ENCODE peak calls at places on chromosome 9, in five cellular contexts. One of them, this sample, is unnamed.

GRCh38 chr9:84387821-84388220 is 47.3 kb upstream of the SLC28A3 start:
- DNase-seq in OCI-LY7: no peak
- DNase-seq in heart right ventricle: no peak
- DNase-seq in upper lobe of right lung: no peak
- DNase-seq in CD8-positive, alpha-beta T cell: no peak
- DNase-seq in this sample: no peak

GRCh38 chr9:135074354-135075233 is 12.9 kb upstream of the OLFM1 start:
- DNase-seq in OCI-LY7: no peak
- DNase-seq in heart right ventricle: no peak
- DNase-seq in upper lobe of right lung: peak
- DNase-seq in CD8-positive, alpha-beta T cell: no peak
- DNase-seq in this sample: no peak

GRCh38 chr9:86792136-86792535 is 155.2 kb downstream of the GAS1 start:
- DNase-seq in OCI-LY7: no peak
- DNase-seq in heart right ventricle: no peak
- DNase-seq in upper lobe of right lung: no peak
- DNase-seq in CD8-positive, alpha-beta T cell: no peak
- DNase-seq in this sample: no peak

GRCh38 chr9:131398204-131398603 is 4.3 kb downstream of the PRRC2B start:
- DNase-seq in OCI-LY7: peak
- DNase-seq in heart right ventricle: peak
- DNase-seq in upper lobe of right lung: no peak
- DNase-seq in CD8-positive, alpha-beta T cell: peak
- DNase-seq in this sample: peak

GRCh38 chr9:129100383-129101169 is 10.0 kb downstream of the CRAT start:
- DNase-seq in OCI-LY7: peak
- DNase-seq in heart right ventricle: no peak
- DNase-seq in upper lobe of right lung: no peak
- DNase-seq in CD8-positive, alpha-beta T cell: no peak
- DNase-seq in this sample: no peak

GRCh38 chr9:34254141-34254913 is 74.7 kb downstream of the KIF24 start:
- DNase-seq in OCI-LY7: no peak
- DNase-seq in heart right ventricle: no peak
- DNase-seq in upper lobe of right lung: no peak
- DNase-seq in CD8-positive, alpha-beta T cell: no peak
- DNase-seq in this sample: no peak

GRCh38 chr9:131100445-131100844 is 4.1 kb downstream of the AIF1L start:
- DNase-seq in OCI-LY7: no peak
- DNase-seq in heart right ventricle: no peak
- DNase-seq in upper lobe of right lung: no peak
- DNase-seq in CD8-positive, alpha-beta T cell: no peak
- DNase-seq in this sample: no peak

GRCh38 chr9:71515103-71515502 is 253.2 kb downstream of the CEMIP2 start:
- DNase-seq in OCI-LY7: no peak
- DNase-seq in heart right ventricle: no peak
- DNase-seq in upper lobe of right lung: no peak
- DNase-seq in CD8-positive, alpha-beta T cell: no peak
- DNase-seq in this sample: no peak

GRCh38 chr9:26264709-26265601 is 586.7 kb upstream of the TUSC1 start:
- DNase-seq in OCI-LY7: no peak
- DNase-seq in heart right ventricle: no peak
- DNase-seq in upper lobe of right lung: no peak
- DNase-seq in CD8-positive, alpha-beta T cell: no peak
- DNase-seq in this sample: no peak

GRCh38 chr9:109903515-109904138 is 123.6 kb downstream of the PALM2AKAP2 start:
- DNase-seq in OCI-LY7: peak
- DNase-seq in heart right ventricle: peak
- DNase-seq in upper lobe of right lung: no peak
- DNase-seq in CD8-positive, alpha-beta T cell: peak
- DNase-seq in this sample: peak

GRCh38 chr9:19230356-19231125 is at the start of gene DENND4C:
- DNase-seq in OCI-LY7: peak
- DNase-seq in heart right ventricle: peak
- DNase-seq in upper lobe of right lung: peak
- DNase-seq in CD8-positive, alpha-beta T cell: peak
- DNase-seq in this sample: peak

GRCh38 chr9:84932915-84933527 is 263.5 kb downstream of the NTRK2 start:
- DNase-seq in OCI-LY7: no peak
- DNase-seq in heart right ventricle: no peak
- DNase-seq in upper lobe of right lung: no peak
- DNase-seq in CD8-positive, alpha-beta T cell: no peak
- DNase-seq in this sample: no peak

GRCh38 chr9:107935931-107936330 is 446.4 kb upstream of the KLF4 start:
- DNase-seq in OCI-LY7: no peak
- DNase-seq in heart right ventricle: no peak
- DNase-seq in upper lobe of right lung: no peak
- DNase-seq in CD8-positive, alpha-beta T cell: no peak
- DNase-seq in this sample: peak

GRCh38 chr9:86783884-86784283 is 163.4 kb downstream of the GAS1 start:
- DNase-seq in OCI-LY7: no peak
- DNase-seq in heart right ventricle: no peak
- DNase-seq in upper lobe of right lung: no peak
- DNase-seq in CD8-positive, alpha-beta T cell: no peak
- DNase-seq in this sample: no peak

GRCh38 chr9:127561491-127562270 is 50.4 kb upstream of the STXBP1 start:
- DNase-seq in OCI-LY7: no peak
- DNase-seq in heart right ventricle: peak
- DNase-seq in upper lobe of right lung: peak
- DNase-seq in CD8-positive, alpha-beta T cell: no peak
- DNase-seq in this sample: peak

GRCh38 chr9:3769646-3770045 is 243.8 kb upstream of the RFX3 start:
- DNase-seq in OCI-LY7: no peak
- DNase-seq in heart right ventricle: no peak
- DNase-seq in upper lobe of right lung: no peak
- DNase-seq in CD8-positive, alpha-beta T cell: no peak
- DNase-seq in this sample: no peak

GRCh38 chr9:112858625-112859147 is 32.0 kb downstream of the SLC46A2 start:
- DNase-seq in OCI-LY7: peak
- DNase-seq in heart right ventricle: no peak
- DNase-seq in upper lobe of right lung: no peak
- DNase-seq in CD8-positive, alpha-beta T cell: no peak
- DNase-seq in this sample: no peak

GRCh38 chr9:123119566-123119965 is 86.1 kb downstream of the GPR21 start:
- DNase-seq in OCI-LY7: no peak
- DNase-seq in heart right ventricle: no peak
- DNase-seq in upper lobe of right lung: no peak
- DNase-seq in CD8-positive, alpha-beta T cell: no peak
- DNase-seq in this sample: no peak

GRCh38 chr9:63816742-63817621 is 1468.0 kb downstream of the FOXD4L5 start:
- DNase-seq in OCI-LY7: peak
- DNase-seq in heart right ventricle: peak
- DNase-seq in upper lobe of right lung: peak
- DNase-seq in CD8-positive, alpha-beta T cell: peak
- DNase-seq in this sample: peak

GRCh38 chr9:90421786-90422185 is 220.8 kb downstream of the DIRAS2 start:
- DNase-seq in OCI-LY7: no peak
- DNase-seq in heart right ventricle: no peak
- DNase-seq in upper lobe of right lung: no peak
- DNase-seq in CD8-positive, alpha-beta T cell: no peak
- DNase-seq in this sample: no peak

GRCh38 chr9:137477778-137478612 is 18.9 kb upstream of the NSMF start:
- DNase-seq in OCI-LY7: no peak
- DNase-seq in heart right ventricle: no peak
- DNase-seq in upper lobe of right lung: no peak
- DNase-seq in CD8-positive, alpha-beta T cell: no peak
- DNase-seq in this sample: no peak

GRCh38 chr9:91163773-91164471 is 197.8 kb downstream of the AUH start:
- DNase-seq in OCI-LY7: peak
- DNase-seq in heart right ventricle: no peak
- DNase-seq in upper lobe of right lung: no peak
- DNase-seq in CD8-positive, alpha-beta T cell: peak
- DNase-seq in this sample: no peak

GRCh38 chr9:127096208-127096607 is 26.2 kb downstream of the ANGPTL2 start:
- DNase-seq in OCI-LY7: no peak
- DNase-seq in heart right ventricle: no peak
- DNase-seq in upper lobe of right lung: no peak
- DNase-seq in CD8-positive, alpha-beta T cell: no peak
- DNase-seq in this sample: no peak

GRCh38 chr9:21626493-21626892 is 144.4 kb upstream of the IFNE start:
- DNase-seq in OCI-LY7: no peak
- DNase-seq in heart right ventricle: no peak
- DNase-seq in upper lobe of right lung: no peak
- DNase-seq in CD8-positive, alpha-beta T cell: no peak
- DNase-seq in this sample: no peak

GRCh38 chr9:75186767-75187380 is 98.6 kb downstream of the OSTF1 start:
- DNase-seq in OCI-LY7: peak
- DNase-seq in heart right ventricle: no peak
- DNase-seq in upper lobe of right lung: no peak
- DNase-seq in CD8-positive, alpha-beta T cell: no peak
- DNase-seq in this sample: no peak

GRCh38 chr9:123290764-123291163 is 22.4 kb upstream of the STRBP start:
- DNase-seq in OCI-LY7: no peak
- DNase-seq in heart right ventricle: no peak
- DNase-seq in upper lobe of right lung: no peak
- DNase-seq in CD8-positive, alpha-beta T cell: no peak
- DNase-seq in this sample: no peak

GRCh38 chr9:6715755-6716643 is 41.8 kb upstream of the KDM4C start:
- DNase-seq in OCI-LY7: no peak
- DNase-seq in heart right ventricle: peak
- DNase-seq in upper lobe of right lung: peak
- DNase-seq in CD8-positive, alpha-beta T cell: peak
- DNase-seq in this sample: peak

GRCh38 chr9:125966959-125967711 is 220.0 kb downstream of the PBX3 start:
- DNase-seq in OCI-LY7: no peak
- DNase-seq in heart right ventricle: no peak
- DNase-seq in upper lobe of right lung: no peak
- DNase-seq in CD8-positive, alpha-beta T cell: no peak
- DNase-seq in this sample: no peak

GRCh38 chr9:96612966-96613589 is 6.6 kb downstream of the CDC14B start:
- DNase-seq in OCI-LY7: no peak
- DNase-seq in heart right ventricle: no peak
- DNase-seq in upper lobe of right lung: no peak
- DNase-seq in CD8-positive, alpha-beta T cell: no peak
- DNase-seq in this sample: no peak

GRCh38 chr9:96612105-96612965 is 7.3 kb downstream of the CDC14B start:
- DNase-seq in OCI-LY7: no peak
- DNase-seq in heart right ventricle: peak
- DNase-seq in upper lobe of right lung: no peak
- DNase-seq in CD8-positive, alpha-beta T cell: no peak
- DNase-seq in this sample: peak

GRCh38 chr9:96609732-96610131 is 9.9 kb downstream of the CDC14B start:
- DNase-seq in OCI-LY7: no peak
- DNase-seq in heart right ventricle: no peak
- DNase-seq in upper lobe of right lung: no peak
- DNase-seq in CD8-positive, alpha-beta T cell: no peak
- DNase-seq in this sample: no peak

GRCh38 chr9:96607971-96608370 is 11.7 kb downstream of the CDC14B start:
- DNase-seq in OCI-LY7: no peak
- DNase-seq in heart right ventricle: no peak
- DNase-seq in upper lobe of right lung: no peak
- DNase-seq in CD8-positive, alpha-beta T cell: no peak
- DNase-seq in this sample: no peak

DNA sequence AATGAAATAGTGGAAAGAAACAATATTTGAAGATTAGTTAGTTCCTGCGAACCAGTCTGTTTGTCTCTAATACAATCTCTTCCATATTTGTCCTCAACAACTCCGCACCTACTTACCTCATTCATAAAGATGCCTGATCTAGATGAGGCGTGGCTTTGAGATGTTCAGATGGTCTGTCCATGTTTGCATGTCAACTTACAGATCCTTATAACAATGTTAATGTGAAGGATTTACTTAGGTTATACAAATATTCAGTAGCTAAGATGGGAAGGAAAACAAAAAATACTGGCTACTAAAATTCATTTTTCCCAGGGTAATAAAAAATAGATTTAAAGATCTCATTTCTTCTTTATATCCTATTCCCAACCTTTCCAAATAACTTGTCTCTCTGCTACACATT is 8.3 kb downstream of the CDC14B start:
- DNase-seq in OCI-LY7: no peak
- DNase-seq in heart right ventricle: no peak
- DNase-seq in upper lobe of right lung: no peak
- DNase-seq in CD8-positive, alpha-beta T cell: no peak
- DNase-seq in this sample: no peak
- H3K27ac ChIP-seq in OCI-LY7: no peak
- H3K27ac ChIP-seq in heart right ventricle: peak
- H3K27ac ChIP-seq in upper lobe of right lung: no peak
- H3K27ac ChIP-seq in CD8-positive, alpha-beta T cell: no peak
- H3K27ac ChIP-seq in this sample: peak

DNA sequence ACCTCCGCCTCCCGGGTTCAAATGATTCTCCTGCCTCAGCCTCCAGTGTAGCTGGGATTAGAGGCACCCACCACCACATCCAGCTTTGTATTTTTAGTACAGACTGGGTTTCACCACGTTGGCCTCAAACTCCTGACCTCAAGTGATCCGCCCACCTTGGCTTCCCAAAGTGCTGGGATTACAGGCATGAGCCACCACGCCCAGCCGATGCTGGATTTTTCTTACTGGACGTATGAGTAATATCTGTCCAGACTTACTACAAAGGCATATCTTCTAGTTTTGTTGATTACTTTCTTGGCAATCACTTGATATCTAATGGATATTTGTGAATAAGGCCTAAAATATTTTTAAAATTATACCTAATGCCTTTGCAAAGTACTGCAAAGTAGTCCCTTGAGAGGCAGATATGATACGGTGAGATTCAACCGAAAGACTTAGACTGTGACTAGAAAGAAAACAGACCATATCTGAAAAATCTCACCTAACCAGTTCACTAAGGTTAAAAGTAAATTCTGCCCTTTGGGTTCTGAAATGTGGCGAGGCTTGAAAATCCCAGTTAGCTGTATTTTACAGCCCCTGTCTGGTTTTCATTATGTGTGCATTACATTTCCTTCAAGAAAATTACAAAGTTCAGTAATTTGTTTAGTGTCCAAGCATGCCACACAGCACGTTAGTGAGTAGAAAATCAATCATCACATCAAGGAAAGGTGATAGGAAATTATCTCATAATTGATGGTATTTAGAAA is 152.1 kb downstream of the GNAQ start:
- DNase-seq in OCI-LY7: no peak
- DNase-seq in heart right ventricle: no peak
- DNase-seq in upper lobe of right lung: no peak
- DNase-seq in CD8-positive, alpha-beta T cell: no peak
- DNase-seq in this sample: no peak
- H3K27ac ChIP-seq in OCI-LY7: no peak
- H3K27ac ChIP-seq in heart right ventricle: peak
- H3K27ac ChIP-seq in upper lobe of right lung: no peak
- H3K27ac ChIP-seq in CD8-positive, alpha-beta T cell: no peak
- H3K27ac ChIP-seq in this sample: no peak

GRCh38 chr9:14307989-14308750 is 5.8 kb downstream of the NFIB start:
- DNase-seq in OCI-LY7: no peak
- DNase-seq in heart right ventricle: no peak
- DNase-seq in upper lobe of right lung: no peak
- DNase-seq in CD8-positive, alpha-beta T cell: no peak
- DNase-seq in this sample: no peak
- H3K27ac ChIP-seq in OCI-LY7: no peak
- H3K27ac ChIP-seq in heart right ventricle: peak
- H3K27ac ChIP-seq in upper lobe of right lung: no peak
- H3K27ac ChIP-seq in CD8-positive, alpha-beta T cell: no peak
- H3K27ac ChIP-seq in this sample: peak

DNA sequence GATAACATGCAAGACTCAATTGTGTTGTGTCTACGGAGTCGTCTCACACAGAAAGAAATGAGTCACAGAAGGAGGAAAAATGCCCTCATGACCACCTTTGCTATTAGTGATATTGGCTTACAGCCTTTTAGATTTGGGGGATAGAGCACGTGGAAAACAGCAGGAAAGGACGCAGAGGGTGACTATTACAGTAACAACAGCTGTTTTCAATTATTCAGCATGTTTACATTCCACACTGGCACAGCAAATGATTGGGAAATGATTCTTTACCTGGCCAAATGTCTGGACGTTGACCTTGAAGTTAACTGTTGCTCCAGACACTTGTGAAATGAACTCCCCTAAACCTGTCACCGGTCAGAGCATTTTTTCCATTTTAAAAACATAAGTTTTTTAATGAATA is 46.8 kb downstream of the APTX start:
- DNase-seq in OCI-LY7: no peak
- DNase-seq in heart right ventricle: no peak
- DNase-seq in upper lobe of right lung: no peak
- DNase-seq in CD8-positive, alpha-beta T cell: no peak
- DNase-seq in this sample: no peak
- H3K27ac ChIP-seq in OCI-LY7: no peak
- H3K27ac ChIP-seq in heart right ventricle: no peak
- H3K27ac ChIP-seq in upper lobe of right lung: no peak
- H3K27ac ChIP-seq in CD8-positive, alpha-beta T cell: no peak
- H3K27ac ChIP-seq in this sample: no peak

This sample was measured in prostate gland.